ENCODE peak calls at places on chromosomes 5 and 9, in nine cellular contexts. G is Peyer's patch, D is NB4, Y is H54, R is uterus, Z is spleen, B is HCT116, I is A549, V is endothelial cell of umbilical vein. N is an unnamed sample.

GRCh38 chr5:140828402-140828737 is 610 bp downstream of the PCDHA6 start:
- DNase-seq in G (no peak), D (no peak), Y (no peak), R (no peak), Z (no peak), B (no peak), I (no peak), V (no peak), N (no peak)

GRCh38 chr5:170067574-170068170 is 38.0 kb upstream of the FOXI1 start:
- DNase-seq in G (no peak), D (no peak), Y (no peak), R (no peak), Z (no peak), B (no peak), I (no peak), V (peak), N (no peak)

GRCh38 chr5:154603978-154604679 is 126.1 kb upstream of the HAND1 start:
- DNase-seq in G (no peak), D (no peak), Y (peak), R (no peak), Z (no peak), B (no peak), I (no peak), V (no peak), N (no peak)

GRCh38 chr5:76192837-76193236 is 109.7 kb downstream of the SV2C start:
- DNase-seq in G (no peak), D (no peak), Y (no peak), R (no peak), Z (no peak), B (no peak), I (no peak), V (no peak), N (no peak)

GRCh38 chr5:10355071-10355889 is 1.8 kb downstream of the MARCHF6 start:
- DNase-seq in G (no peak), D (peak), Y (no peak), R (no peak), Z (no peak), B (no peak), I (no peak), V (peak), N (no peak)

GRCh38 chr5:74212336-74212735 is 428.2 kb downstream of the ENC1 start:
- DNase-seq in G (no peak), D (peak), Y (no peak), R (no peak), Z (no peak), B (peak), I (no peak), V (peak), N (no peak)

GRCh38 chr5:3140117-3140516 is 388.6 kb upstream of the IRX2 start:
- DNase-seq in G (no peak), D (no peak), Y (no peak), R (no peak), Z (no peak), B (no peak), I (no peak), V (no peak), N (no peak)

GRCh38 chr9:71941060-71941568 is 29.7 kb downstream of the C9orf85 start:
- DNase-seq in G (no peak), D (no peak), Y (no peak), R (no peak), Z (no peak), B (no peak), I (no peak), V (no peak), N (no peak)

GRCh38 chr5:92778261-92778660 is 802.8 kb downstream of the NR2F1-AS1 start:
- DNase-seq in G (no peak), D (no peak), Y (no peak), R (no peak), Z (no peak), B (no peak), I (no peak), V (no peak), N (no peak)

GRCh38 chr5:173624276-173624675 is 7.8 kb upstream of the BOD1 start:
- DNase-seq in G (peak), D (no peak), Y (no peak), R (no peak), Z (no peak), B (no peak), I (no peak), V (no peak), N (no peak)

GRCh38 chr5:83374547-83374946 is 97.0 kb upstream of the VCAN start:
- DNase-seq in G (no peak), D (no peak), Y (no peak), R (peak), Z (no peak), B (no peak), I (no peak), V (no peak), N (no peak)

GRCh38 chr5:21688655-21689054 is 1164.5 kb downstream of the CDH12 start:
- DNase-seq in G (no peak), D (no peak), Y (no peak), R (no peak), Z (no peak), B (no peak), I (no peak), V (no peak), N (no peak)

GRCh38 chr9:113467183-113467582 is 3.7 kb downstream of the RGS3 start:
- DNase-seq in G (no peak), D (no peak), Y (no peak), R (no peak), Z (no peak), B (no peak), I (no peak), V (no peak), N (no peak)

GRCh38 chr9:135299651-135300345 is 179.8 kb upstream of the PPP1R26 start:
- DNase-seq in G (no peak), D (no peak), Y (no peak), R (no peak), Z (peak), B (no peak), I (no peak), V (no peak), N (no peak)

GRCh38 chr5:95668728-95669127 is 14.1 kb downstream of the SPATA9 start:
- DNase-seq in G (no peak), D (no peak), Y (no peak), R (no peak), Z (no peak), B (no peak), I (no peak), V (peak), N (no peak)

GRCh38 chr9:69027355-69028097 is 8.0 kb upstream of the FXN start:
- DNase-seq in G (no peak), D (peak), Y (peak), R (no peak), Z (no peak), B (peak), I (peak), V (peak), N (no peak)

GRCh38 chr9:103803245-103803644 is 290.9 kb upstream of the SMC2 start:
- DNase-seq in G (no peak), D (no peak), Y (no peak), R (no peak), Z (no peak), B (no peak), I (no peak), V (no peak), N (no peak)

GRCh38 chr5:105475401-105475800 is 1912.8 kb upstream of the NUDT12 start:
- DNase-seq in G (no peak), D (no peak), Y (no peak), R (no peak), Z (no peak), B (no peak), I (no peak), V (peak), N (no peak)

GRCh38 chr9:4769321-4770080 is 23.2 kb upstream of the RCL1 start:
- DNase-seq in G (no peak), D (peak), Y (peak), R (no peak), Z (no peak), B (no peak), I (no peak), V (no peak), N (no peak)

GRCh38 chr5:3100921-3101551 is 349.6 kb upstream of the IRX2 start:
- DNase-seq in G (no peak), D (no peak), Y (no peak), R (no peak), Z (peak), B (no peak), I (no peak), V (no peak), N (no peak)

GRCh38 chr5:81486711-81487110 is 92.8 kb upstream of the ACOT12 start:
- DNase-seq in G (no peak), D (peak), Y (no peak), R (no peak), Z (no peak), B (no peak), I (no peak), V (no peak), N (no peak)

GRCh38 chr5:60207031-60207430 is 313.5 kb upstream of the PDE4D start:
- DNase-seq in G (no peak), D (peak), Y (no peak), R (no peak), Z (no peak), B (no peak), I (no peak), V (no peak), N (peak)

GRCh38 chr5:98568336-98568735 is 205.1 kb upstream of the RGMB start:
- DNase-seq in G (no peak), D (no peak), Y (no peak), R (no peak), Z (no peak), B (no peak), I (no peak), V (no peak), N (no peak)

GRCh38 chr5:143442398-143442797 is 38.9 kb upstream of the NR3C1 start:
- DNase-seq in G (no peak), D (no peak), Y (no peak), R (no peak), Z (no peak), B (no peak), I (no peak), V (no peak), N (no peak)

GRCh38 chr5:10701567-10702039 is 59.4 kb downstream of the DAP start:
- DNase-seq in G (no peak), D (peak), Y (no peak), R (no peak), Z (no peak), B (no peak), I (peak), V (peak), N (no peak)

GRCh38 chr9:110936252-110936651 is 102.0 kb downstream of the LPAR1 start:
- DNase-seq in G (no peak), D (no peak), Y (no peak), R (no peak), Z (no peak), B (no peak), I (no peak), V (no peak), N (no peak)

GRCh38 chr9:101026824-101027223 is 1.7 kb upstream of the PLPPR1 start:
- DNase-seq in G (no peak), D (no peak), Y (no peak), R (no peak), Z (no peak), B (no peak), I (no peak), V (peak), N (no peak)

GRCh38 chr9:87750726-87751125 is 24.8 kb downstream of the CTSL start:
- DNase-seq in G (no peak), D (no peak), Y (no peak), R (no peak), Z (no peak), B (no peak), I (no peak), V (no peak), N (no peak)

GRCh38 chr9:81191222-81191621 is 498.1 kb downstream of the TLE1 start:
- DNase-seq in G (no peak), D (no peak), Y (no peak), R (no peak), Z (no peak), B (no peak), I (no peak), V (no peak), N (no peak)

GRCh38 chr5:55063220-55063863 is 39.1 kb upstream of the GZMA start:
- DNase-seq in G (no peak), D (no peak), Y (no peak), R (no peak), Z (no peak), B (no peak), I (no peak), V (peak), N (no peak)

GRCh38 chr9:16512281-16512680 is 358.2 kb downstream of the BNC2 start:
- DNase-seq in G (no peak), D (no peak), Y (no peak), R (no peak), Z (no peak), B (no peak), I (no peak), V (no peak), N (no peak)

GRCh38 chr5:36801521-36801920 is 75.0 kb upstream of the NIPBL start:
- DNase-seq in G (no peak), D (no peak), Y (no peak), R (no peak), Z (no peak), B (no peak), I (no peak), V (no peak), N (no peak)

GRCh38 chr5:154366353-154366752 is 79.4 kb upstream of the SAP30L start:
- DNase-seq in G (no peak), D (no peak), Y (no peak), R (no peak), Z (no peak), B (peak), I (no peak), V (peak), N (no peak)

DNA sequence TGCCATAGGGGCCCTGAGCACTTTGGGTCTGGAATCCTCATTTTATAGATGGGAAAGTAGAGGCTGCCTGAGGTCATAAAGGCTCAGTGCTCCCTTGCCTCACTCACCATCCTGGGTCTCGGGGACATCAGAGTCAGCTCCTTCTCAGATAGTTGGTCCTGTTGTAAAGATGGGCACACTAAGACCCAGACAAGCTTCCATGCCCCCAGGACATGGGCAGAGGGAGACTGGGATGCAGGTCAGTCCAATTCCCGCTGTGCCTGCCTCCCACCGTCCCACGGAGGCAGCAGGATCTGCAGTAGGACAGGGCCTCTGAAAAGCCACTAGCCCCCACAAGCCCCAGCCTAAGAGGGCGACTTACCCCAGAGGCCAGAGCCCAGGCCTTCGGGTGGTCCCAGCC is 19.0 kb upstream of the SUSD3 start:
- DNase-seq in G (no peak), D (no peak), Y (no peak), R (no peak), Z (no peak), B (no peak), I (no peak), V (no peak), N (no peak)
- TF ChIP-seq POLR2A in G (no peak), D (no peak), Y (no peak), R (no peak), Z (no peak), B (no peak), I (no peak), V (no peak), N (no peak)

GRCh38 chr9:125189011-125189360 is 617 bp downstream of the PPP6C start:
- DNase-seq in G (peak), D (peak), Y (peak), R (no peak), Z (peak), B (no peak), I (no peak), V (peak), N (peak)

GRCh38 chr9:125190371-125190801 is 783 bp upstream of the PPP6C start:
- DNase-seq in G (no peak), D (peak), Y (no peak), R (no peak), Z (peak), B (no peak), I (no peak), V (no peak), N (no peak)

DNA sequence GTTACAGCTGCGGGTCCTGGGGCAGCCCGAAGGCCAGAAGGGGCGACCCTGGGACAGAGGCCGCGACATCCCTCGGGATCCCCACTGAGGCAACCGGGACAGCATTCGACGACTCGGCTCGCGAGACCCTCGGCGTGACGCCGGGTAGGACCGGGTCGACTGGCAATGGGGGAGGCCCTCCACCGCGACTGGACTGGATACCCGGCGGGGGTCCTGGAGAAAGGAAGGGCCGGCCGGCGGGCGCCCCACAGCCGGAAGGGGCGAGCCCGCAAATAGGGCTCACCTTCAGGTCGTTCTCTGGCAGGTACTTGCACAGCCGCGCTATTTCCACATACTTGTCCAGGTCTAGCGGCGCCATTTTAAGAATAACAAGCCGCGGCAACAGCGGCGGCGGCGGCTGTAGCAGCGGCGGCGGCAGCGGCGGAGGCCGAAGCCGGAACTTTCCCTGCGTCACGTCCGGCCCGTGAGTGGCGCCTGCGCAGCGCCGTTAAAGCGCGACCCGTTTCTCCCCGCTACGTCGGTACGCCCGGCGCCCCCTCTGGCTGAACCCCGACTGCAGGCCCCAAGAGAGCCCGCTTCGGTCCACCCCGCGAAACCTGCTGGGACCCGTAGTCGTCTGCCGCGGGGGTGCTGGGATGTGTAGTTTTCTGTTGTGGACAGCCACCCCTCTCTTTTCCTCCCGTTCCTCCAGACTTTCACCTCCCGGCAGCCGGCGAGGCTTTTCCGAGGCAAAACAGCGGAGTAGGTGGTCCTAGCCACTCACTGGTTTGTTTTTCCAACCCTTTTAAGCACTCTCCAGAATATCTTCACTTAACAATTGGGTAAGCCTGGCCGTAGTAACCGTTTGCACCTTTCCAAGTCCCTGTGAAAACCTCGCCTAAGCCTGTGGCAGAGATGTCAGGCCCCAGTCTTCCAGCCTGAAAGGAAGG is at the start of gene PPP6C:
- DNase-seq in G (peak), D (peak), Y (peak), R (peak), Z (peak), B (peak), I (peak), V (peak), N (peak)
- TF ChIP-seq POLR2A in G (peak), D (peak), Y (peak), R (peak), Z (peak), B (peak), I (peak), V (peak), N (peak)

GRCh38 chr5:1187950-1188334 is 13.5 kb upstream of the SLC6A19 start:
- DNase-seq in G (no peak), D (no peak), Y (no peak), R (no peak), Z (no peak), B (no peak), I (no peak), V (no peak), N (no peak)

GRCh38 chr5:1190915-1191314 is 10.5 kb upstream of the SLC6A19 start:
- DNase-seq in G (peak), D (peak), Y (no peak), R (no peak), Z (no peak), B (no peak), I (no peak), V (no peak), N (no peak)

GRCh38 chr5:1188464-1188863 is 12.9 kb upstream of the SLC6A19 start:
- DNase-seq in G (peak), D (no peak), Y (no peak), R (no peak), Z (no peak), B (no peak), I (no peak), V (no peak), N (no peak)

GRCh38 chr5:1190296-1190695 is 11.1 kb upstream of the SLC6A19 start:
- DNase-seq in G (peak), D (no peak), Y (no peak), R (no peak), Z (no peak), B (no peak), I (no peak), V (no peak), N (no peak)

GRCh38 chr5:1189269-1189668 is 12.1 kb upstream of the SLC6A19 start:
- DNase-seq in G (peak), D (no peak), Y (no peak), R (no peak), Z (no peak), B (no peak), I (no peak), V (no peak), N (no peak)
- TF ChIP-seq POLR2A in G (no peak), D (no peak), Y (no peak), R (no peak), Z (no peak), B (no peak), I (no peak), V (no peak), N (no peak)

DNA sequence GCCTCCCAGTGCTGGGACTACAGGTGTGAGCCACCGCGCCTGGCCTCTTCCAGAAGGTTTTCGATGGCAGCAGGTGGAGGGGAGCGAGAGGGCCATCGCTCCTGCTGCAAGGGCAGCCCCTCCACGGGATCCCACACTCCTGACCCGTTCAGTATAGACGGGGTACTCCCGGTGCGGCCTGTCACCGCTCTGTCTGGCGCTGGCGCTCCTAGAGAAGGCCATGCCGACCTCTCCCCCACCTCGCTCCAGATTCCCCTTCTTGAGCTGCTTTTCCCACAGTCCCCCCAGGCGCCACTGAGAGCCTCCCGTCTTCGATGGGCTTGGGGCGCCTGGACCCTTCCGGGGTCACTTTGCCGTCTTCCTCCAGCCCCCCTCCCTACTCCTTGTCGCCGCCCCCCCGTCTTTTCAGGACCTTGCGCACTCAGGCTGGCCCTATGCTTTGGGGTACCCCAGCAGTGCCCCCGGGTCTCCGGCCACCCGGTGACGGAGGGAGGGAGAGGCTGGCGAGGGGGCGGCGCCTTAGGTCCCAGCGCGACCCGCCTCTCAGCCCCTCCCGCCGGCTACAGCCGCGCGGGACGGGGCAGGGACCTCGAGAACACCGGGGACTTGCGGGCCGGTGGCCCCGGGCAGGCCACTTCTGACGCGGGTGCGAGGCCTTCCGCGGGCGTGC is 4.2 kb upstream of the SQSTM1 start:
- DNase-seq in G (no peak), D (no peak), Y (no peak), R (no peak), Z (peak), B (no peak), I (no peak), V (no peak), N (no peak)
- TF ChIP-seq POLR2A in G (no peak), D (no peak), Y (no peak), R (peak), Z (no peak), B (no peak), I (no peak), V (no peak), N (no peak)

N was measured in GM12892.